ENCODE peak calls at places on chromosomes 6 and 20, in six cellular contexts. Q, H, R, C, N and I are unnamed samples.

GRCh38 chr20:56956536-56956935 is 309.9 kb downstream of the BMP7 start:
- DNase-seq in N (no peak), H (no peak), R (no peak), Q (no peak), C (no peak), I (no peak)

GRCh38 chr6:92647630-92648029 is 771.7 kb downstream of the EPHA7 start:
- DNase-seq in R (no peak), H (no peak), C (no peak), N (no peak), Q (no peak), I (no peak)

GRCh38 chr6:24004062-24004461 is 122.0 kb upstream of the NRSN1 start:
- DNase-seq in H (no peak), Q (no peak), N (no peak), C (no peak), R (no peak), I (no peak)

GRCh38 chr6:84089552-84089951 is 56.0 kb downstream of the MRAP2 start:
- DNase-seq in H (no peak), C (no peak), R (no peak), N (no peak), Q (no peak), I (no peak)

GRCh38 chr6:14634072-14634471 is 516.5 kb downstream of the CD83 start:
- DNase-seq in N (no peak), C (no peak), Q (no peak), R (no peak), H (no peak), I (no peak)

GRCh38 chr6:142680308-142680707 is 264.7 kb downstream of the HIVEP2 start:
- DNase-seq in H (no peak), R (no peak), N (no peak), C (no peak), Q (peak; percentile 34), I (no peak)

GRCh38 chr6:136129365-136129764 is 120.7 kb downstream of the MTFR2 start:
- DNase-seq in Q (no peak), R (no peak), N (no peak), C (no peak), H (no peak), I (no peak)

GRCh38 chr6:43012364-43012763 is 1.4 kb downstream of the MEA1 start:
- DNase-seq in C (no peak), Q (no peak), N (no peak), H (no peak), R (no peak), I (no peak)

GRCh38 chr6:123064038-123064437 is 68.0 kb downstream of the CLVS2 start:
- DNase-seq in R (no peak), C (no peak), N (no peak), H (no peak), Q (no peak), I (no peak)

GRCh38 chr20:57660510-57661199 is 40.4 kb upstream of the ZBP1 start:
- DNase-seq in C (peak; percentile 66), H (peak; percentile 12), R (no peak), Q (no peak), N (peak; percentile 0), I (no peak)

GRCh38 chr6:116062496-116062895 is 1.8 kb upstream of the FRK start:
- DNase-seq in C (no peak), H (no peak), N (no peak), Q (no peak), R (no peak), I (no peak)

GRCh38 chr6:44049989-44050871 is 77.0 kb downstream of the MRPL14 start:
- DNase-seq in N (peak; percentile 45), Q (no peak), C (no peak), H (no peak), R (no peak), I (no peak)

GRCh38 chr20:38968090-38968489 is 5.9 kb downstream of the DHX35 start:
- DNase-seq in N (no peak), Q (no peak), R (no peak), H (no peak), C (no peak), I (no peak)

GRCh38 chr20:32589256-32589655 is 4.1 kb upstream of the NOL4L start:
- DNase-seq in C (peak; percentile 89), Q (no peak), N (no peak), H (no peak), R (no peak), I (no peak)

DNA sequence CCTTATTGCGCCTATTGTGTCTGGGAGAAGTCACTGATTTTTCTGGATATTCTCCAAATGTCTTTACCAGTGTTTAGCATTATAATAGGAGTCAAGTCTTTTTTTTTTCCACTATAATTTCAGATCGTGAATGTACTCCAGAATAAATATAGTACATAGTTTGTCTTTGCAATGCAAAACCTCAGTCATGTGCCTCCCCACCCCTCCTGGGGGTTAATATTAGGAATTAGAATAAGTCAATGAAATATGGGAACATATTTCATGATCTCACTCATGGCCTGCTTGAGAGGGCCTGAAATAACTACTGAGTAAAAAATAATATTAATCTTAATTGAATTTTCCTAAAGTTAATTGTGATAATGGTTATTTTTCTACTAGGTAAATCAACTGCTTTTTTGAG is 79.0 kb upstream of the TMEM170B start:
- DNase-seq in Q (no peak), C (no peak), H (no peak), R (no peak), N (no peak), I (no peak)
- H3K27ac ChIP-seq in Q (no peak overlapping the region), C (no peak overlapping the region), H (no peak overlapping the region), R (no peak overlapping the region), N (no peak overlapping the region), I (no peak overlapping the region)

DNA sequence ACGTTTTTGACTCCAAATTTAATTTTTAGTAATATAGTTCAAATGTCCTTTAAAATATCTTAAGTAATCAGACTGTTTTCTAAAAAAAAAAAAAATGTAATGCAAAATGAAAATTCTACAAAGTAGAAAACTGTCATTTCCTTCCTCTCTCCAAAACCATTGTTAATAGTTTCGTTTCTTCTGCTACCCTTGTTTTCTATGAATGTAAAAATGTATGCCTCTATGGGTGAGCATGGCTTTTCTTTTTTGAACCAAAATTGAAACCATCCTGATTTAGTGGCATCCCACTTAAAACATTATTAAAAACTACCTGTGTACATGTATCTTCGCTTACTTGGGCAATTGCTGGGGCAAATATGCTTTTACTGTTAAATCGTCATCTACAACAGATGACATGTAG is 65.0 kb downstream of the UTRN start:
- DNase-seq in C (no peak), H (no peak), R (no peak), Q (no peak), N (no peak), I (no peak)
- H3K4me3 ChIP-seq in C (no peak overlapping the region), H (no peak overlapping the region), R (no peak overlapping the region), Q (no peak overlapping the region), N (no peak overlapping the region), I (no peak overlapping the region)

DNA sequence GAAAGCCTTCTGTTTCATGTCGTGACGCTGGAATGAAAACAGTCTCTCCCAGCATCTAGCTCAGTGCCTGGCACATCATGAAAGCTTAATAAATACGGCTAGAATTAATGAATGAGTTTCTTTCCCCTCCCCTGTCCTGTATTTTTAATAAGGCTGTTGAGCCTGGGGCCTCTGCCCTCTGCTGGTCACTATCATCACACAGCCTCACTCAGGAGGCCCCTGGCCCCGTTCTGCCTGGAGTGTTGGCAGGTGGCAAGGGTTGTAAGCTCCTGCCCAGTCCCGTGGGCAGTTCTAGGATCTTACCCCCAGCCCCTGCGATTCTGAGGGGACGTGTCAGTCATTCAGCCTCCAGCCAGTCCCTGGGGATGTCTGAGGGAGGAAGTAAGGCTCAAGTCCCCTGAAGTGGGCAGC is 41.4 kb downstream of the PHACTR3 start:
- DNase-seq in R (no peak), C (no peak), H (no peak), Q (no peak), N (no peak), I (no peak)
- H3K9me3 ChIP-seq in R (no peaks in the 10 kb centered on the region), C (no peaks in the 10 kb centered on the region), H (no peaks in the 10 kb centered on the region), Q (no peaks in the 10 kb centered on the region), N (no peaks in the 10 kb centered on the region), I (peaks cover 13% of the 10 kb centered on the region)

GRCh38 chr20:62026564-62026856 is 39.2 kb downstream of the TAF4 start:
- DNase-seq in C (peak; percentile 77), Q (no peak), N (no peak), H (no peak), R (no peak), I (no peak)
- H3K27ac ChIP-seq in C (no peak overlapping the region), Q (peak overlapping the region; percentile 63), N (peak overlapping the region; percentile 52), H (no peak overlapping the region), R (no peak overlapping the region), I (no peak overlapping the region)

DNA sequence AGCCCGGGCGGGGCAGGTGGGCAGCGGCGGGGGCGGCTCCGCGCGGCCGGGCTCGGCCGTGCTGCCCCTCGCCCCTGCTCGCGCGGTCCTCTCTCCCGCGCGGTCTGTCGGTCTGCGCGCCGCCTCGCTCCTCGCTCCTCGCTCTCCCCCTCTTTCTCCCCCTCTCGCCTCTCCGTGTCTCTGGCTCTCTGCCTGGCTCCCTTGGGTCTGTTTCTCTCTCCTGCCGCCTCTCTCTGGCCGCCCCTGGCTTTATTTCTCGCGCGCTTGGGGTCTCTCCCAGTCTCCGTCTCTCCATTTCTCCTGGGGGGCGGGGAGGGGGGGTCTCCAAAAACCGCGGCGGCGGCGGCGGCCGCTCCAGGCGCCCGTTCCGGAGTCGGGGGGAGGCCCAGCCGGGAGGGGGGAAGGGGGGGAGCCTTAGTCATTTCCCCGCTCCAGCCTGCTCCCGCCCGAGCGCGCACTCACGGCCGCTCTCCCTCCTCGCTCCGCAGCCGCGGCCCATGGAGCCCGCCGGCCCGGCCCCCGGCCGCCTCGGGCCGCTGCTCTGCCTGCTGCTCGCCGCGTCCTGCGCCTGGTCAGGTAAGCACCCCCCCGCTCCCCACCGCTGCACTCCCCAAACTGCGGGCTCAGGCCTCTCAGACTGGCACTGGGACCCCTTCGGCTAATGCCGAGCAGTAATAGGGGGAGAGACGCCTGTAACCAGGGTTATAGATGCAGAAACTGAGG is at the start of gene SIRPA:
- DNase-seq in Q (peak; percentile 77), R (peak; percentile 45), C (peak; percentile 64), H (peak; percentile 83), N (peak; percentile 67), I (no peak)
- H3K4me3 ChIP-seq in Q (peak within 1 kb of the TSS; percentile 89), R (peak within 1 kb of the TSS; percentile 74), C (peak within 1 kb of the TSS; percentile 58), H (peak within 1 kb of the TSS; percentile 61), N (peak within 1 kb of the TSS; percentile 62), I (peak within 1 kb of the TSS; percentile 86)

GRCh38 chr6:22132662-22133061 is 164.2 kb downstream of the PRL start:
- DNase-seq in C (no peak), N (no peak), Q (no peak), H (no peak), R (no peak), I (no peak)
- H3K9me3 ChIP-seq in C (no peaks in the 10 kb centered on the region), N (no peaks in the 10 kb centered on the region), Q (no peaks in the 10 kb centered on the region), H (no peaks in the 10 kb centered on the region), R (peaks cover 30% of the 10 kb centered on the region), I (no peaks in the 10 kb centered on the region)

DNA sequence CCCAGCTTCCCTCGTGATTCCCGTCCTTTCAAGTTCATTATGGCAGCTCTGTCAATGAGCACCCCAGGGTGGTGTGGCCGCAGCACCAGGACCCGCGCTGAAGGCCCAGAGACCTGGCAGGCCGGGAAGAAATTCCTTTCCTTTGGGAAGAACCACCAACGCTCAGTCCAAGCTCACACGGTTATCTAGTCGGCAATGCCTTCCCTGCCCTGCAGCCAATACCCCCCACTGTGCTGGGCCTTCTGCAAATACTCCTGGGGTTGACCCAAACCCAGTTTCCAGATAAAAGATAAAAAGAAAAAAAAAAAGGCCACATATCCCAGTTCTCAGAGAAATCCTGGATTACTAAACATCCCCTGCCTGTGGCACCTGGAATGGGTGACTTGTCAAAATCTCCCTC is 28.7 kb downstream of the PXDC1 start:
- DNase-seq in H (no peak), R (no peak), N (no peak), Q (no peak), C (no peak), I (no peak)
- H3K27ac ChIP-seq in H (no peak overlapping the region), R (no peak overlapping the region), N (peak overlapping the region; percentile 37), Q (no peak overlapping the region), C (no peak overlapping the region), I (no peak overlapping the region)